ENCODE peak calls at places on chromosome 12, in five cellular contexts. V, P, M, G and A are unnamed samples.

GRCh38 chr12:56753566-56753965 is 1.4 kb upstream of the PRIM1 start:
- DNase-seq in V (no peak), P (no peak), M (no peak), G (no peak), A (no peak)

GRCh38 chr12:29374913-29375312 is 6.1 kb downstream of the ERGIC2 start:
- DNase-seq in V (no peak), P (no peak), M (no peak), G (no peak), A (no peak)

GRCh38 chr12:31585271-31585670 is 5.7 kb downstream of the DENND5B start:
- DNase-seq in V (no peak), P (no peak), M (no peak), G (no peak), A (no peak)

GRCh38 chr12:121626853-121627623 is 708 bp downstream of the ORAI1 start:
- DNase-seq in V (peak; percentile 63), P (peak; percentile 44), M (peak; percentile 47), G (peak; percentile 71), A (peak; percentile 62)

GRCh38 chr12:75155962-75156361 is 53.7 kb downstream of the KCNC2 start:
- DNase-seq in V (no peak), P (no peak), M (no peak), G (no peak), A (no peak)

GRCh38 chr12:1287446-1287975 is 296.5 kb downstream of the ERC1 start:
- DNase-seq in V (no peak), P (no peak), M (no peak), G (no peak), A (no peak)

GRCh38 chr12:115683240-115683765 is 594.2 kb downstream of the MED13L start:
- DNase-seq in V (no peak), P (no peak), M (no peak), G (no peak), A (no peak)

GRCh38 chr12:40622246-40622838 is 69.9 kb upstream of the CNTN1 start:
- DNase-seq in V (peak; percentile 41), P (no peak), M (peak; percentile 25), G (peak; percentile 45), A (peak; percentile 70)

GRCh38 chr12:102484017-102484731 is 3.8 kb upstream of the IGF1 start:
- DNase-seq in V (peak; percentile 54), P (peak; percentile 38), M (peak; percentile 16), G (peak; percentile 41), A (peak; percentile 58)

GRCh38 chr12:56202366-56202765 is 13.1 kb upstream of the SMARCC2 start:
- DNase-seq in V (no peak), P (no peak), M (no peak), G (no peak), A (no peak)

GRCh38 chr12:93741741-93742085 is 64.5 kb downstream of the CRADD start:
- DNase-seq in V (no peak), P (no peak), M (no peak), G (peak; percentile 24), A (peak; percentile 15)

GRCh38 chr12:50403001-50403440 is 2.3 kb downstream of the LARP4 start:
- DNase-seq in V (no peak), P (no peak), M (no peak), G (no peak), A (no peak)

GRCh38 chr12:71371132-71371531 is 68.5 kb upstream of the LGR5 start:
- DNase-seq in V (no peak), P (no peak), M (no peak), G (no peak), A (no peak)

GRCh38 chr12:77725611-77726010 is 105.1 kb upstream of the NAV3 start:
- DNase-seq in V (no peak), P (no peak), M (no peak), G (no peak), A (no peak)

GRCh38 chr12:32921397-32921796 is 24.8 kb upstream of the PKP2 start:
- DNase-seq in V (no peak), P (no peak), M (no peak), G (no peak), A (no peak)

GRCh38 chr12:31813305-31813704 is 84.5 kb upstream of the AMN1 start:
- DNase-seq in V (peak; percentile 19), P (no peak), M (no peak), G (no peak), A (no peak)

GRCh38 chr12:55068416-55069010 is 48.7 kb downstream of the NEUROD4 start:
- DNase-seq in V (no peak), P (no peak), M (peak; percentile 16), G (peak; percentile 68), A (peak; percentile 57)

GRCh38 chr12:66405395-66405794 is 103.1 kb downstream of the HELB start:
- DNase-seq in V (no peak), P (no peak), M (no peak), G (no peak), A (no peak)

GRCh38 chr12:126998747-126999285 is 1268.2 kb upstream of the TMEM132C start:
- DNase-seq in V (no peak), P (no peak), M (no peak), G (no peak), A (no peak)

GRCh38 chr12:95943231-95943842 is at the start of gene AMDHD1:
- DNase-seq in V (peak; percentile 62), P (peak; percentile 44), M (peak; percentile 60), G (peak; percentile 61), A (peak; percentile 77)

GRCh38 chr12:70748809-70749208 is 111.6 kb upstream of the PTPRB start:
- DNase-seq in V (no peak), P (no peak), M (no peak), G (no peak), A (no peak)

GRCh38 chr12:89499857-89500256 is 24.7 kb downstream of the GALNT4 start:
- DNase-seq in V (no peak), P (no peak), M (no peak), G (no peak), A (no peak)

GRCh38 chr12:6053541-6053940 is 70.9 kb downstream of the VWF start:
- DNase-seq in V (no peak), P (no peak), M (no peak), G (no peak), A (no peak)

GRCh38 chr12:6059221-6059620 is 65.2 kb downstream of the VWF start:
- DNase-seq in V (no peak), P (no peak), M (no peak), G (no peak), A (no peak)

GRCh38 chr12:6058481-6059161 is 65.8 kb downstream of the VWF start:
- DNase-seq in V (no peak), P (no peak), M (no peak), G (no peak), A (no peak)

GRCh38 chr12:6057693-6058092 is 66.8 kb downstream of the VWF start:
- DNase-seq in V (no peak), P (no peak), M (peak; percentile 58), G (no peak), A (peak; percentile 62)

GRCh38 chr12:6056406-6057211 is 67.9 kb downstream of the VWF start:
- DNase-seq in V (no peak), P (no peak), M (no peak), G (no peak), A (peak; percentile 40)
- TF ChIP-seq CTCF in V (no peak), P (peak; percentile 39), M (peak; percentile 56), G (peak; percentile 8), A (no peak)

GRCh38 chr12:12853435-12853834 is 37.9 kb upstream of the GPRC5A start:
- DNase-seq in V (no peak), P (no peak), M (no peak), G (no peak), A (no peak)
- TF ChIP-seq CTCF in V (no peak), P (no peak), M (no peak), G (no peak), A (no peak)

DNA sequence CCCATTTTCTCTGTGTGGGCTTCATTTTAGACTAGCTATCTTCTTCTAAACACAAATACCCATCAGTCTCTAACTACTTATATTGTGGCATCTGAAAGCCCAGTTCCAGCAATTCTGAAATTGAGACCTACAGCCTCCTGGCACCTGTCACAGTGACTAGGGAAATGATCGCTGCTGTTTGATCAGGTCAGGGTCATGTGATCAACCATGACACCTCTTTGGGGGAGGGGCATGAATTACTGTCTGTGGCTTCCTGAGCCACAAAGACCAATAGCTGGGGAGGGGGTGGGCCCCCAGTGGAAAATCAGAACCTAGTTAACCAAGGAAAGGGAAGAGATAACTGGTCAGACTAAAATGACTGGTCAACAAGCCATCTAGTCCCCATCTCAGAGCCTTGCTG is 14.1 kb downstream of the WSCD2 start:
- DNase-seq in V (no peak), P (no peak), M (no peak), G (no peak), A (no peak)
- TF ChIP-seq CTCF in V (no peak), P (no peak), M (no peak), G (no peak), A (no peak)

GRCh38 chr12:112303799-112304198 is 78.4 kb downstream of the HECTD4 start:
- DNase-seq in V (no peak), P (no peak), M (no peak), G (no peak), A (no peak)
- TF ChIP-seq CTCF in V (no peak), P (no peak), M (no peak), G (no peak), A (no peak)

GRCh38 chr12:125180144-125180543 is 114.9 kb downstream of the AACS start:
- DNase-seq in V (no peak), P (no peak), M (no peak), G (no peak), A (no peak)
- TF ChIP-seq CTCF in V (no peak), P (no peak), M (no peak), G (no peak), A (no peak)

GRCh38 chr12:128643106-128643651 is 180.6 kb downstream of the SLC15A4 start:
- DNase-seq in V (no peak), P (no peak), M (no peak), G (no peak), A (no peak)

GRCh38 chr12:128639089-128639488 is 184.7 kb downstream of the SLC15A4 start:
- DNase-seq in V (no peak), P (no peak), M (no peak), G (no peak), A (no peak)

GRCh38 chr12:128644664-128645296 is 179.0 kb downstream of the SLC15A4 start:
- DNase-seq in V (peak; percentile 83), P (no peak), M (peak; percentile 56), G (peak; percentile 48), A (peak; percentile 50)
- TF ChIP-seq CTCF in V (peak; percentile 70), P (peak; percentile 63), M (peak; percentile 88), G (peak; percentile 91), A (peak; percentile 57)

DNA sequence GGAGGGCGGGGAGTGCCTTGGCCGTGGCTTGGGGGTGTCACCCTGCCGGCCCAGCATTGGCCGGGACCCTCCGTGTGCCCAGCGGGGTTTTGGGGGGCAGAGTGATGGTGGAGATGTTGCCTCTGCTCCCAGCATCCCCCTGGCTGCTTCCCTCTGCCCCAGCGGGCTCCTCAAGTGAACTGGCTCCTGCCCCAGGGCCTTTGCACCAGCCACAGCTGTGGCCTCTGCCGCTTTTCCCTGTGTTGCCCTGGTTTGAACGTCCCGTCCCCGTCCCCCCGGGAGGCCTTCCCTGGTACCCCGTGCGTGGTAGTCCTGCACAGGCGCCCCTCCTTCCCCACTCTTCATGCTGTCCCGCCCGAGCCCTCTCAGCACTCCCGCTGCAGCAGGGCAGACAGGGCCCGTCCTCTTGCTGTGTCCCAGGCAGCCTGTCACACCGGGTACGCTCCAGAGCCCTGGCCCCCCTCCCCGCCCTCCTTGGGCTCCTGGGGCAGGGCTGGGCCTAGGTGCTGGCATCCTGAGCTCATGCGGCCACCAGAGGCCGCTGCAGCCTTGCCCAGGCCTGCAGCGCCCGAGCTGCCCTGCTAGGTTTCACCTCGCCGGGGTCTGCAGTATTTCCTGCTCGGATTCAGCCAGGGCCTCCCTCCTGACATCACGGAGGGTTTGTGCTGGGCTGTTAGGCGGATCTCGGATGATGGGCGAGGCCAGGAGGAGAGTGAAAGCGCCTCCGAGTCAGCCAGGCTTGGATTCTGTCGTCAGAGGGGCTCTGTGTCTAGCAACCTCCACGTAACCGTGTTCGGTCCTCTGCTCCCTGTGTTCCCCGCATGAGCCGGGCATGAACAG is 9.5 kb downstream of the NOC4L start:
- DNase-seq in V (peak; percentile 65), P (peak; percentile 62), M (peak; percentile 74), G (peak; percentile 86), A (peak; percentile 84)
- TF ChIP-seq CTCF in V (peak; percentile 87), P (peak; percentile 94), M (peak; percentile 97), G (peak; percentile 94), A (peak; percentile 95)